ENCODE peak calls at places on chromosomes 12 and 14, in eight cellular contexts. One of them, this sample, is unnamed.

GRCh38 chr12:12070674-12071661 is at the start of gene BCL2L14:
- DNase-seq in astrocyte of the spinal cord: no peak
- DNase-seq in A549: no peak
- DNase-seq in Peyer's patch: no peak
- DNase-seq in mammary epithelial cell: no peak
- DNase-seq in adrenal gland: no peak
- DNase-seq in astrocyte of the cerebellum: no peak
- DNase-seq in GM23338: no peak
- DNase-seq in this sample: no peak

GRCh38 chr12:63045020-63045860 is 105.8 kb downstream of the AVPR1A start:
- DNase-seq in A549: no peak
- DNase-seq in GM23338: no peak
- DNase-seq in Peyer's patch: no peak
- DNase-seq in adrenal gland: no peak
- DNase-seq in mammary epithelial cell: peak; percentile 73
- DNase-seq in astrocyte of the spinal cord: peak; percentile 89
- DNase-seq in astrocyte of the cerebellum: peak; percentile 67
- DNase-seq in this sample: no peak

GRCh38 chr12:54036620-54037359 is 3.9 kb downstream of the HOXC5 start:
- DNase-seq in Peyer's patch: no peak
- DNase-seq in adrenal gland: peak; percentile 82
- DNase-seq in mammary epithelial cell: peak; percentile 71
- DNase-seq in GM23338: peak; percentile 38
- DNase-seq in A549: peak; percentile 56
- DNase-seq in astrocyte of the spinal cord: no peak
- DNase-seq in astrocyte of the cerebellum: no peak
- DNase-seq in this sample: no peak

GRCh38 chr14:69634871-69635270 is 23.5 kb downstream of the SUSD6 start:
- DNase-seq in GM23338: no peak
- DNase-seq in mammary epithelial cell: no peak
- DNase-seq in astrocyte of the cerebellum: no peak
- DNase-seq in adrenal gland: no peak
- DNase-seq in A549: no peak
- DNase-seq in astrocyte of the spinal cord: no peak
- DNase-seq in Peyer's patch: no peak
- DNase-seq in this sample: no peak

GRCh38 chr12:47391566-47391965 is 311.8 kb upstream of the AMIGO2 start:
- DNase-seq in A549: no peak
- DNase-seq in mammary epithelial cell: no peak
- DNase-seq in Peyer's patch: peak; percentile 50
- DNase-seq in astrocyte of the spinal cord: no peak
- DNase-seq in adrenal gland: no peak
- DNase-seq in astrocyte of the cerebellum: no peak
- DNase-seq in GM23338: no peak
- DNase-seq in this sample: no peak

GRCh38 chr14:59450716-59451115 is 14.5 kb downstream of the GPR135 start:
- DNase-seq in adrenal gland: no peak
- DNase-seq in Peyer's patch: no peak
- DNase-seq in mammary epithelial cell: no peak
- DNase-seq in GM23338: no peak
- DNase-seq in A549: no peak
- DNase-seq in astrocyte of the spinal cord: no peak
- DNase-seq in astrocyte of the cerebellum: no peak
- DNase-seq in this sample: no peak

GRCh38 chr14:29930283-29930682 is 2.6 kb upstream of the PRKD1 start:
- DNase-seq in mammary epithelial cell: no peak
- DNase-seq in astrocyte of the spinal cord: peak; percentile 42
- DNase-seq in A549: no peak
- DNase-seq in astrocyte of the cerebellum: no peak
- DNase-seq in Peyer's patch: no peak
- DNase-seq in adrenal gland: no peak
- DNase-seq in GM23338: no peak
- DNase-seq in this sample: no peak

GRCh38 chr14:100333311-100333710 is 10.2 kb downstream of the SLC25A47 start:
- DNase-seq in astrocyte of the cerebellum: no peak
- DNase-seq in GM23338: no peak
- DNase-seq in adrenal gland: no peak
- DNase-seq in mammary epithelial cell: no peak
- DNase-seq in astrocyte of the spinal cord: no peak
- DNase-seq in Peyer's patch: no peak
- DNase-seq in A549: no peak
- DNase-seq in this sample: no peak

GRCh38 chr12:131947482-131948027 is 2.2 kb upstream of the EP400 start:
- DNase-seq in mammary epithelial cell: no peak
- DNase-seq in adrenal gland: peak; percentile 8
- DNase-seq in A549: no peak
- DNase-seq in GM23338: no peak
- DNase-seq in Peyer's patch: no peak
- DNase-seq in astrocyte of the spinal cord: no peak
- DNase-seq in astrocyte of the cerebellum: no peak
- DNase-seq in this sample: no peak

GRCh38 chr14:65006251-65006721 is 19.6 kb downstream of the FNTB start:
- DNase-seq in GM23338: no peak
- DNase-seq in A549: no peak
- DNase-seq in Peyer's patch: no peak
- DNase-seq in astrocyte of the cerebellum: no peak
- DNase-seq in astrocyte of the spinal cord: no peak
- DNase-seq in mammary epithelial cell: no peak
- DNase-seq in adrenal gland: peak; percentile 55
- DNase-seq in this sample: no peak

GRCh38 chr14:23093993-23094665 is 807 bp downstream of the ACIN1 start:
- DNase-seq in adrenal gland: no peak
- DNase-seq in mammary epithelial cell: peak; percentile 16
- DNase-seq in A549: peak; percentile 90
- DNase-seq in astrocyte of the spinal cord: no peak
- DNase-seq in Peyer's patch: no peak
- DNase-seq in astrocyte of the cerebellum: no peak
- DNase-seq in GM23338: peak; percentile 96
- DNase-seq in this sample: no peak

GRCh38 chr14:98070521-98070920 is 1201.5 kb downstream of the BCL11B start:
- DNase-seq in adrenal gland: no peak
- DNase-seq in Peyer's patch: no peak
- DNase-seq in mammary epithelial cell: no peak
- DNase-seq in GM23338: no peak
- DNase-seq in astrocyte of the cerebellum: no peak
- DNase-seq in astrocyte of the spinal cord: no peak
- DNase-seq in A549: no peak
- DNase-seq in this sample: no peak

GRCh38 chr12:43730283-43730682 is 28.3 kb downstream of the PUS7L start:
- DNase-seq in astrocyte of the spinal cord: no peak
- DNase-seq in adrenal gland: no peak
- DNase-seq in A549: no peak
- DNase-seq in GM23338: no peak
- DNase-seq in Peyer's patch: no peak
- DNase-seq in astrocyte of the cerebellum: no peak
- DNase-seq in mammary epithelial cell: no peak
- DNase-seq in this sample: no peak

GRCh38 chr12:43722621-43723020 is 36.0 kb downstream of the PUS7L start:
- DNase-seq in adrenal gland: no peak
- DNase-seq in A549: no peak
- DNase-seq in mammary epithelial cell: no peak
- DNase-seq in GM23338: no peak
- DNase-seq in Peyer's patch: no peak
- DNase-seq in astrocyte of the spinal cord: no peak
- DNase-seq in astrocyte of the cerebellum: no peak
- DNase-seq in this sample: no peak

GRCh38 chr12:43723134-43723533 is 35.5 kb downstream of the PUS7L start:
- DNase-seq in mammary epithelial cell: no peak
- DNase-seq in astrocyte of the spinal cord: no peak
- DNase-seq in astrocyte of the cerebellum: no peak
- DNase-seq in GM23338: no peak
- DNase-seq in adrenal gland: no peak
- DNase-seq in A549: no peak
- DNase-seq in Peyer's patch: no peak
- DNase-seq in this sample: no peak

GRCh38 chr12:43728698-43729097 is 29.9 kb downstream of the PUS7L start:
- DNase-seq in astrocyte of the cerebellum: no peak
- DNase-seq in mammary epithelial cell: no peak
- DNase-seq in Peyer's patch: no peak
- DNase-seq in GM23338: no peak
- DNase-seq in astrocyte of the spinal cord: no peak
- DNase-seq in A549: no peak
- DNase-seq in adrenal gland: no peak
- DNase-seq in this sample: no peak

DNA sequence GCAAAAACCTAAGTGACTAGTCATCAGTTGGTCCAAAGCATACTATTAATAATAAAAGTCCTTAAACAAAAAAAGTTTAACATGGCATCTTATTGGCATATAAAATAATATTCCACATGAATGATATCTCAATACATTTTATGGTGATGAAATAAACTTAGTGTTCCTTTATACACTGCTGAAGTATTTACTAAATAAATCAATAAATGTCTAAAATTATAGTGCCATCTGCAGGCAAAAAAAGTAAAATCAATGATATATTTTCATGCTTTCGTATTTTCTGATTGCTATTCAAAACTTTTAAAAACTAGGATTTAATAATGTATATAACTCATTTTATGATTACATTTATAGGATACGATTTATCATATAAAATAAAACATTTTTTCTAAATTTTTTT is 30.5 kb downstream of the PUS7L start:
- DNase-seq in A549: no peak
- DNase-seq in adrenal gland: no peak
- DNase-seq in astrocyte of the spinal cord: no peak
- DNase-seq in astrocyte of the cerebellum: no peak
- DNase-seq in Peyer's patch: no peak
- DNase-seq in GM23338: no peak
- DNase-seq in mammary epithelial cell: no peak
- DNase-seq in this sample: no peak
- TF ChIP-seq CTCF in A549: peak; percentile 32
- TF ChIP-seq CTCF in adrenal gland: peak; percentile 40
- TF ChIP-seq CTCF in astrocyte of the spinal cord: peak; percentile 13
- TF ChIP-seq CTCF in astrocyte of the cerebellum: no peak
- TF ChIP-seq CTCF in Peyer's patch: no peak
- TF ChIP-seq CTCF in GM23338: peak; percentile 51
- TF ChIP-seq CTCF in mammary epithelial cell: peak; percentile 17
- TF ChIP-seq CTCF in this sample: no peak

GRCh38 chr14:88323086-88323519 is at the start of gene KCNK10:
- DNase-seq in adrenal gland: no peak
- DNase-seq in astrocyte of the spinal cord: peak; percentile 10
- DNase-seq in GM23338: peak; percentile 60
- DNase-seq in Peyer's patch: no peak
- DNase-seq in mammary epithelial cell: peak; percentile 9
- DNase-seq in astrocyte of the cerebellum: no peak
- DNase-seq in A549: no peak
- DNase-seq in this sample: no peak
- H3K4me3 ChIP-seq in adrenal gland: peak within 1 kb of the TSS; percentile 46
- H3K4me3 ChIP-seq in astrocyte of the spinal cord: peak within 1 kb of the TSS; percentile 20
- H3K4me3 ChIP-seq in GM23338: peak within 1 kb of the TSS; percentile 85
- H3K4me3 ChIP-seq in Peyer's patch: peak within 1 kb of the TSS; percentile 50
- H3K4me3 ChIP-seq in mammary epithelial cell: no peak within 1 kb of the TSS
- H3K4me3 ChIP-seq in astrocyte of the cerebellum: peak within 1 kb of the TSS; percentile 30
- H3K4me3 ChIP-seq in A549: peak within 1 kb of the TSS; percentile 34
- H3K4me3 ChIP-seq in this sample: no peak within 1 kb of the TSS

DNA sequence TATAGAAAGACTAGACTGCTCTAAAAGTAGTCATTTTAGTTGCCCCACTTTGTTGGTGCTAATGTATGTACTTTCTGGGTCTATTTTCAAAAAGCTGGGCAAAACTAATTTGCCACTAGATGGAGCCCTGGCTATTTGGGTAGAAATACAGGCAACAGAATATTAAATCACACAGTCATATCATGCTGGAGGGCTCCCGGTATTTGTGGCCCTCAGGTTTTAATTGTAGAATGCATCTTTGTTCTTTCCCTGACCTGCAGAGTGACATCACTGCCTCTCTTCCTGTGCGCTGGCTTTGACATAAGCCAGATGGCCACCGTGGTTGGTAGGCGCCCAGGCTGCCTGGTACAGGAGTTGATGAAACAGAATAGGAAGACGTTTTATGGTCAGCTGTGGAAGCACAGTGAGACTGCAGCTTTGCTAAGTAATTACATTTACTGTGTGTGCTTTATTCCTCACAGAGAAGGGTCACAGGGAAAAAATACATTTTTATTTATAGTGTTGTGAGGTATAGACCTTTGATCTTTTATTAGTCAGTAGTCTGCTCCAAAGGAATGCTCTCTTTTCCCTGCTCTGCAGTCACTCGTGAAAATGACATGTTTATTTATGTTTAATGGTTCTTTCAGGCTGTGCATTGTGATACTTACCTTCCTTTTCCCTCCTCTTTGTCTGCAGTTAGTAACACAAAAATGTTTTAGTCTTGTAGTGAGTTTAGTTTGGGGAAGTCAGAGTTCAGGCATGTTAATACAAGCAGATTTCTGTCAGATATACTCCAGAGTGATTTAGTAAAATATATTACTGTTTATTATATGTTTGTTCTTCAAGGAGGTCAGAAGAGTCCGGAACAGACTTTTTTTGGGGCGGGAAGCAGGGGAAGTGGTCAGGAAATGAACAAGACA is 28.4 kb downstream of the MSRB3 start:
- DNase-seq in GM23338: peak; percentile 63
- DNase-seq in Peyer's patch: no peak
- DNase-seq in mammary epithelial cell: peak; percentile 76
- DNase-seq in adrenal gland: no peak
- DNase-seq in astrocyte of the spinal cord: peak; percentile 69
- DNase-seq in astrocyte of the cerebellum: no peak
- DNase-seq in A549: peak; percentile 25
- DNase-seq in this sample: peak; percentile 49
- TF ChIP-seq CTCF in GM23338: peak; percentile 94
- TF ChIP-seq CTCF in Peyer's patch: peak; percentile 45
- TF ChIP-seq CTCF in mammary epithelial cell: peak; percentile 83
- TF ChIP-seq CTCF in adrenal gland: peak; percentile 47
- TF ChIP-seq CTCF in astrocyte of the spinal cord: peak; percentile 71
- TF ChIP-seq CTCF in astrocyte of the cerebellum: peak; percentile 61
- TF ChIP-seq CTCF in A549: peak; percentile 84
- TF ChIP-seq CTCF in this sample: peak; percentile 31

DNA sequence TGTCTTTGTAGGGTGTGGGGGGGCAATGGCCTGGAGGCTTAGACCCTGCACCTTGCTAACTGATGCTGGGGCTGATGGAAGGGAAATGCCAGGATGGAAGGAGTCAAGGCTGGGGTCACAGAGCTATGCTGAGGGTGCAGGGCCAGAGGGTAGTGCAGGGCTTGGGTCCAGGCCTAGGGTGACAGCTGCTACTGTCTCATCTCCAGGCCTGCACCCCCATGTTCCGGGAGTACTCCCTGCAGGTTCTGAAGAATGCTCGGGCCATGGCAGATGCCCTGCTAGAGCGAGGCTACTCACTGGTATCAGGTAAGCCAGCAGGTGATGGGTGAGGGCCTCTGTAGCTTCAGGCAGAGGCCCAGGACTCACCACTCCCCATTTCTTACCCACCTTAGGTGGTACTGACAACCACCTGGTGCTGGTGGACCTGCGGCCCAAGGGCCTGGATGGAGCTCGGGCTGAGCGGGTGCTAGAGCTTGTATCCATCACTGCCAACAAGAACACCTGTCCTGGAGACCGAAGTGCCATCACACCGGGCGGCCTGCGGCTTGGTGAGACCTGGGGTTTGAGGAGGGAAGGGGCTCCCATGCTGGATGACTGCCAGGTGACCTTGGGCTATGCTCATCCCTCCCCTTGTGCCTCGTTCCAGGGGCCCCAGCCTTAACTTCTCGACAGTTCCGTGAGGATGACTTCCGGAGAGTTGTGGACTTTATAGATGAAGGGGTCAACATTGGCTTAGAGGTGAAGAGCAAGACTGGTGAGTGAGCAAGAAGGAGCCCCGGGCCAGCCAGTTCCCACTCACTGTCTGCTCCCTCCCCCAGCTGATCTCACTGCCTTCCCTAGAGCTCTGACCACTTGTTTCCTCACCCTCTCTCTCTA is 4.1 kb downstream of the SHMT2 start:
- DNase-seq in A549: no peak
- DNase-seq in Peyer's patch: no peak
- DNase-seq in astrocyte of the cerebellum: no peak
- DNase-seq in mammary epithelial cell: no peak
- DNase-seq in adrenal gland: no peak
- DNase-seq in GM23338: no peak
- DNase-seq in astrocyte of the spinal cord: peak; percentile 42
- DNase-seq in this sample: no peak
- H3K4me3 ChIP-seq in A549: no peak overlapping the region
- H3K4me3 ChIP-seq in Peyer's patch: no peak overlapping the region
- H3K4me3 ChIP-seq in astrocyte of the cerebellum: no peak overlapping the region
- H3K4me3 ChIP-seq in mammary epithelial cell: no peak overlapping the region
- H3K4me3 ChIP-seq in adrenal gland: no peak overlapping the region
- H3K4me3 ChIP-seq in GM23338: no peak overlapping the region
- H3K4me3 ChIP-seq in astrocyte of the spinal cord: no peak overlapping the region
- H3K4me3 ChIP-seq in this sample: no peak overlapping the region